ENCODE peak calls at places on chromosomes 13 and 19, in four cellular contexts. One of them, this sample, is unnamed.

GRCh38 chr13:42061943-42062342 is 13.5 kb downstream of the DGKH start:
- DNase-seq in IMR-90: no peak
- DNase-seq in HepG2: no peak
- DNase-seq in A549: no peak
- DNase-seq in this sample: no peak

GRCh38 chr19:47545061-47545948 is 27.6 kb downstream of the ZNF541 start:
- DNase-seq in IMR-90: no peak
- DNase-seq in HepG2: no peak
- DNase-seq in A549: no peak
- DNase-seq in this sample: no peak

GRCh38 chr19:782195-783043 is 14.8 kb upstream of the PTBP1 start:
- DNase-seq in IMR-90: peak
- DNase-seq in HepG2: peak
- DNase-seq in A549: peak
- DNase-seq in this sample: no peak

GRCh38 chr19:11274533-11275086 is 12.3 kb upstream of the DOCK6 start:
- DNase-seq in IMR-90: no peak
- DNase-seq in HepG2: peak
- DNase-seq in A549: no peak
- DNase-seq in this sample: no peak

GRCh38 chr13:35468195-35468594 is 8.3 kb downstream of the MAB21L1 start:
- DNase-seq in IMR-90: no peak
- DNase-seq in HepG2: no peak
- DNase-seq in A549: no peak
- DNase-seq in this sample: no peak

GRCh38 chr13:26412961-26413716 is 144.3 kb upstream of the WASF3 start:
- DNase-seq in IMR-90: no peak
- DNase-seq in HepG2: no peak
- DNase-seq in A549: no peak
- DNase-seq in this sample: no peak

GRCh38 chr13:31946091-31946770 is 85.3 kb upstream of the FRY start:
- DNase-seq in IMR-90: peak
- DNase-seq in HepG2: no peak
- DNase-seq in A549: no peak
- DNase-seq in this sample: no peak

GRCh38 chr19:31478241-31478640 is 129.0 kb upstream of the TSHZ3 start:
- DNase-seq in IMR-90: no peak
- DNase-seq in HepG2: no peak
- DNase-seq in A549: no peak
- DNase-seq in this sample: no peak

GRCh38 chr19:10517361-10517759 is at the start of gene S1PR5:
- DNase-seq in IMR-90: no peak
- DNase-seq in HepG2: no peak
- DNase-seq in A549: peak
- DNase-seq in this sample: peak

GRCh38 chr13:70923863-70924752 is 815.9 kb upstream of the KLHL1 start:
- DNase-seq in IMR-90: no peak
- DNase-seq in HepG2: no peak
- DNase-seq in A549: no peak
- DNase-seq in this sample: no peak

GRCh38 chr19:24141612-24142011 is 54.6 kb downstream of the ZNF254 start:
- DNase-seq in IMR-90: no peak
- DNase-seq in HepG2: peak
- DNase-seq in A549: no peak
- DNase-seq in this sample: no peak

GRCh38 chr19:46201413-46202310 is 27.9 kb upstream of the IGFL1 start:
- DNase-seq in IMR-90: no peak
- DNase-seq in HepG2: no peak
- DNase-seq in A549: peak
- DNase-seq in this sample: no peak

GRCh38 chr13:44906758-44907157 is 82.5 kb downstream of the NUFIP1 start:
- DNase-seq in IMR-90: peak
- DNase-seq in HepG2: no peak
- DNase-seq in A549: no peak
- DNase-seq in this sample: no peak

GRCh38 chr13:104984296-104984818 is 1551.1 kb downstream of the EFNB2 start:
- DNase-seq in IMR-90: peak
- DNase-seq in HepG2: no peak
- DNase-seq in A549: no peak
- DNase-seq in this sample: no peak

GRCh38 chr19:411723-412355 is 2.9 kb upstream of the C2CD4C start:
- DNase-seq in IMR-90: no peak
- DNase-seq in HepG2: no peak
- DNase-seq in A549: no peak
- DNase-seq in this sample: no peak

GRCh38 chr19:57165846-57166245 is 1.4 kb downstream of the DUXA start:
- DNase-seq in IMR-90: no peak
- DNase-seq in HepG2: no peak
- DNase-seq in A549: no peak
- DNase-seq in this sample: no peak

GRCh38 chr19:46654621-46655152 is 6.3 kb downstream of the DACT3 start:
- DNase-seq in IMR-90: no peak
- DNase-seq in HepG2: peak
- DNase-seq in A549: no peak
- DNase-seq in this sample: peak

DNA sequence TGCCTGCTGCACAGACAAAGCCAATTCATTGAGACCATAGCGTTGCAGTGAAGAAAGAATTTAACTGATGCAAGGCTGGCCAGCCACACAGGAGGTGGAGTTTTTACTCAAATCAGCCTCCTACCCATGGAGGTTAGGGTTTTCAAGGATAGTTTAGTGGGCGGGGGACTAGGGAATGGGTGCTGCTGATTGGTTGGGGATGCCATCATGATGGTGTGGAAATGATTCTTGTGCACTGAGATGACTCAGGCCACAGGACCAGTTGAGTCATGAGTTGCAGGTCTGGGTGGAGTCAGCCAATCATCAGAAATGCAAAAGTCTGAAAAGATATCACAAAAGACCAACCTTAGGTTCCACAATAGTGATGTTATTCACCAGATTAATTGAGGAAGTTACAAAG is 359.6 kb downstream of the FOXO1 start:
- DNase-seq in IMR-90: no peak
- DNase-seq in HepG2: no peak
- DNase-seq in A549: no peak
- DNase-seq in this sample: no peak
- TF ChIP-seq MAZ in IMR-90: no peak
- TF ChIP-seq MAZ in HepG2: no peak
- TF ChIP-seq MAZ in A549: no peak
- TF ChIP-seq MAZ in this sample: no peak

DNA sequence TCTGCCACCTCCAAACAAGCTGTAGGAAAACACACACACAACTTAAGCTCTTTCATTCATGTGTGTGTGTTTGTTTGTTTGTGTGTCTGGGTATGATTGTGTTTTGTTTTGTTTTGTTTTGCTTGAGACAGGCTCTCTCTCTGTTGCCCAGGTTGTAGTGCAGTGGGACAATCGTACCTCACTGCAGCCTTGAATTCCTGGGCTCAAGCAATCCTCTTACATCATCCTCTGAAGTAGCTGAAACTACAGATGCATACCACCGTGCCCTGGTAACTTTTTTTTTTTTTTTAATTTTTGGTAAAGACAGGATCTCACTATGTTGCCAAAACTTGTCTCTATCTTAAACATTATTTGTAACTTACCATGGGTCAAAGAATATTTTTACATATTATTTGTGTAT is 431.7 kb downstream of the SLITRK1 start:
- DNase-seq in IMR-90: no peak
- DNase-seq in HepG2: no peak
- DNase-seq in A549: peak
- DNase-seq in this sample: no peak
- H3K4me2 ChIP-seq in IMR-90: no peak
- H3K4me2 ChIP-seq in HepG2: no peak
- H3K4me2 ChIP-seq in A549: peak
- H3K4me2 ChIP-seq in this sample: no peak

DNA sequence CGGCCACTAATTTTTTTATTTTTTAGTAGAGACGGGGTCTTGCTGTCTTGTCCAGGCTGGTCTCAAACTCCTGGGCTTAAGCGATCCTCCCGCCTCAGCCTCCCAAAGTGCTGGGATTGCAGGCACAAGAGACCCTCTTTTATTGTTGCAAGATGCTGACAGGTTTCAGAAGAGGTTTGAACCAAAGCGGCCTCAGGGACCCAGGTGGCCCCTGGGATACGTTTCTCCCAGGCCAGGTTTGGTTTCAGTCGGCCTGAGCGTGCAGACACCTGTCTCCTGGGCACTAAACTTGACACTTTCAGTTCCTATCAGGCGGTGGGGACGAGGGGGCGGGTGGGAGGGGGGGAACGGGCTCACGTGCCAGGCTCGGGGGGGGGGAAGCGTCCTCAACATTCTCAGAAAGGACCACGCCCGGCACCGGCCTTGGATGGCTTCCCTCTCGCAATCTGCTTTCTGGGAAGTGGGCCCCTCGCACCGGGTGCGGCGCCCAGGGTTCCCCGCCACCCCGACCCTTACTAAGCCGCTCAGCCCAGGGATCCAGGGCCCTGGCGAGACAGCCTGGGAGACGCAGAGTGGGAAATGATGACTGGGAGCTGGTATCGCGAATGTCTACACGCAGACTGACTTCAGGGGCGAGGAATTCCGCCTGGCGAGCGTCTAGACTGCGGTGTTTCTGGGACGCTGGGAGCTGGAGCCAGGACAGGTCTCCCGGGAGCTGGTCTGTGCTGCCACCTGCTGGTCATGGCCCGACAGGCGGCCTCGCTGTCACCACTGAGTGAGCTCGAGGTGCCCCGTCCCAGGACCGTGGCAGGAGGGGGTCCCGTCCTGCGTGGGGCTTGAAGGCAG is 91.6 kb downstream of the GNG7 start:
- DNase-seq in IMR-90: peak
- DNase-seq in HepG2: peak
- DNase-seq in A549: peak
- DNase-seq in this sample: peak
- TF ChIP-seq MAZ in IMR-90: peak
- TF ChIP-seq MAZ in HepG2: peak
- TF ChIP-seq MAZ in A549: no peak
- TF ChIP-seq MAZ in this sample: no peak

GRCh38 chr19:14383556-14383897 is 2.3 kb downstream of the ADGRE5 start:
- DNase-seq in IMR-90: peak
- DNase-seq in HepG2: no peak
- DNase-seq in A549: no peak
- DNase-seq in this sample: no peak
- H3K4me2 ChIP-seq in IMR-90: no peak
- H3K4me2 ChIP-seq in HepG2: no peak
- H3K4me2 ChIP-seq in A549: peak
- H3K4me2 ChIP-seq in this sample: peak

DNA sequence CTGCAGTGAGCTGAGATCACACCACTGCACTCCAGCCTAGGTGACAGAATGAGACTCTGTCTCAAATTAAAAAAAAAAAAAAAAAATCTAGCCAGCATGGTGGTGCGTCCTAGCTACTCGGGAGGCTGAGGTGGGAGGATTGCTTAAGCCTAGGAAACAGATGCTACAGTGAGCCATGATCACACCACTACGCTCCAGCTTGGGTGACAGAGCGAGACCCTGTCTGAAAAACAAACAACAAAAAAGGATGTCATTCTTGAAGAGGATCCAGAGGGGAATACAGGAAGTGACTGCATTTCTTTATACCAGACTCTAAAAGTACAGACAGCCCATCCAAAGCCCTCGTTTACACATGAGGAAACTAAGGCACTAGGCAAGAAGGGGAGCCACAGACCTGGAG is 55.2 kb downstream of the EPS15L1 start:
- DNase-seq in IMR-90: peak
- DNase-seq in HepG2: no peak
- DNase-seq in A549: no peak
- DNase-seq in this sample: no peak
- TF ChIP-seq MAZ in IMR-90: no peak
- TF ChIP-seq MAZ in HepG2: no peak
- TF ChIP-seq MAZ in A549: no peak
- TF ChIP-seq MAZ in this sample: no peak

DNA sequence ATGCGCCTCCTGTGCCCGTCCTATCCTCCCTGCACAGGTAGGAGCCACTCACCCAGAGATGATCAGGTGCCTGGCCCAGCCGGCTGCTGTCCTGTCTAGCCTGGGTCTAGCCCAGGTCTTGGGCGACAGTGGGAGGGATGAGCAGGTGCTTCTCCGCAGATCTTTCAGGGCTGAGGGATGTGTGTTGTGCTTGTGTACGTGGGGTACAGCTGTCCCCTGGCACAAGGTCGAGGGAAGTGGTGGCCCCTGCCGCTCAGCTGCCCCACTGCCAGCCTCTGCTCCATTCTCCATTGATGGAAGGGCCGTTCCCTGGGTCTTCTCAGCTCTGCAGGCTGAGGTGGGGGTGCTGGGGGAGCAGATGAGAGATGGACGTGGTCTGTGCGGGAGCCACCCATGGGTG is 13.0 kb downstream of the WTIP start:
- DNase-seq in IMR-90: no peak
- DNase-seq in HepG2: no peak
- DNase-seq in A549: no peak
- DNase-seq in this sample: no peak
- H3K4me2 ChIP-seq in IMR-90: no peak
- H3K4me2 ChIP-seq in HepG2: no peak
- H3K4me2 ChIP-seq in A549: no peak
- H3K4me2 ChIP-seq in this sample: no peak

GRCh38 chr13:112696001-112696868 is 6.4 kb downstream of the ATP11A start:
- DNase-seq in IMR-90: no peak
- DNase-seq in HepG2: no peak
- DNase-seq in A549: no peak
- DNase-seq in this sample: no peak
- TF ChIP-seq MAZ in IMR-90: no peak
- TF ChIP-seq MAZ in HepG2: no peak
- TF ChIP-seq MAZ in A549: no peak
- TF ChIP-seq MAZ in this sample: no peak

GRCh38 chr19:38698225-38699026 is 45.8 kb downstream of the CAPN12 start:
- DNase-seq in IMR-90: no peak
- DNase-seq in HepG2: no peak
- DNase-seq in A549: no peak
- DNase-seq in this sample: no peak
- H3K4me2 ChIP-seq in IMR-90: no peak
- H3K4me2 ChIP-seq in HepG2: no peak
- H3K4me2 ChIP-seq in A549: peak
- H3K4me2 ChIP-seq in this sample: no peak

DNA sequence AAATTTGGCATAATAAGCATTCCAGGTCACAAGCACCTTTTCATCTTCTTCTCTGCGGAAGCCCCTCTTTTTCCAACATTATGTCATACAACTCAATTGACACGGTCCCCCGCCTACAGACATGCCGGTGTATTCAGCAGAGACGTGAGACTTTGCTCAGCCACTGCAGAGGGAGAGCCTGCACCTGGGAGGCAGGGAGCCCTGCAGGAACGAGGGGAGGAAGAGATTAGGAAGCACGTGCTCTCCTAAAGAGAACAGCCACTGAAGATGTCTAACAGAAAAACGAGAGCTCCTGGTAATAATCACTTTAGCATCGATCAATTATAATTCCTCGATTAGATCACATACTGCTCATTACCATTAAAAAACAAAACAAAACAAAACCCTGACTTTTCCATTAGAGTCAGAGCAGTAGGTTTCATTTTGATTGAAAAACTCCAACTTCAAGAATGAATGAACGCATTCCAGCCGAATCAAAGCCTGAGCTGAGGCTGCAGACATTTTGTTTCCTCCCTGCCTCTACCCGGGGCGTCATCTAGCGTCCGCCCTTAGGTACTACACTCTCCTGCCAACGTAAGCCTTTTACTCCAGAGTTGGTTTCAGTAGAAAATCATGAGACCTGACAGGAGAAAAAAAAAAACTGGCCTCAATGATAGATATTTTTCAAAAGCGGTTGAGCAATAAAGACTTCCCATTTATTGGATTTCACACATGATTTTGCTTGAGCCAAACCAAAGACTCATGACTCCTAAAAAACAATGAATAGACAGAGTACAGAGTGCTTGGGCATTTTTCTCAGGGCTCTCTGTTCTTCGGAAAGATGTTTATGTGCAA is 194.5 kb downstream of the KATNAL1 start:
- DNase-seq in IMR-90: peak
- DNase-seq in HepG2: peak
- DNase-seq in A549: peak
- DNase-seq in this sample: peak
- TF ChIP-seq MAZ in IMR-90: no peak
- TF ChIP-seq MAZ in HepG2: no peak
- TF ChIP-seq MAZ in A549: no peak
- TF ChIP-seq MAZ in this sample: no peak

This sample was measured in K562.